ENCODE peak calls at places on chromosome 22, in ten cellular contexts. Z is midbrain; Y is MM.1S; U is activated CD4-positive, alpha-beta T cell treated with anti-CD3 and anti-CD28 coated beads, Interleukin-2, amount 50 U/mL, for 1 hour; G is neural progenitor cell; H is activated naive CD4-positive, alpha-beta T cell treated with anti-CD3 and anti-CD28 coated beads, Interleukin-2, amount 50 U/mL, for 72 hours; E is astrocyte of the spinal cord; F is SK-MEL-5; I is fibroblast of the conjunctiva; L is stomach. B is an unnamed sample.

GRCh38 chr22:41565403-41566054 is 4.7 kb downstream of the CSDC2 start:
- DNase-seq in L (no peak), Z (no peak), H (no peak), Y (no peak), E (peak; percentile 86), U (no peak), G (no peak), I (peak; percentile 53), F (peak; percentile 95), B (no peak)

GRCh38 chr22:17783317-17783716 is 9.0 kb upstream of the BID start:
- DNase-seq in U (no peak), L (no peak), G (no peak), E (no peak), Y (no peak), F (no peak), I (no peak), H (no peak), Z (no peak), B (no peak)

GRCh38 chr22:46797355-46797754 is 34.9 kb downstream of the TBC1D22A start:
- DNase-seq in G (no peak), E (peak; percentile 45), H (no peak), Z (no peak), Y (no peak), F (peak; percentile 76), L (no peak), U (no peak), I (no peak), B (no peak)

GRCh38 chr22:48217596-48217995 is 1455.1 kb downstream of the TBC1D22A start:
- DNase-seq in I (no peak), U (no peak), F (no peak), G (no peak), Z (no peak), Y (no peak), H (no peak), L (no peak), E (no peak), B (no peak)

GRCh38 chr22:37764622-37765021 is 43.1 kb upstream of the GCAT start:
- DNase-seq in F (no peak), E (no peak), G (no peak), L (no peak), U (no peak), H (no peak), Y (no peak), Z (no peak), I (no peak), B (no peak)

GRCh38 chr22:38834215-38834953 is 9.4 kb downstream of the NPTXR start:
- DNase-seq in I (no peak), U (no peak), F (peak; percentile 10), E (no peak), L (no peak), Y (no peak), Z (no peak), H (no peak), G (no peak), B (no peak)

GRCh38 chr22:50305658-50306566 is 1.5 kb downstream of the PLXNB2 start:
- DNase-seq in G (peak; percentile 52), E (peak; percentile 89), L (peak; percentile 88), F (peak; percentile 58), H (no peak), I (peak; percentile 84), Y (no peak), U (no peak), Z (peak; percentile 49), B (no peak)

GRCh38 chr22:45134313-45134712 is 29.4 kb upstream of the NUP50 start:
- DNase-seq in L (no peak), G (no peak), F (no peak), Z (no peak), H (no peak), E (no peak), Y (no peak), U (no peak), I (no peak), B (no peak)

GRCh38 chr22:40178417-40179409 is 988 bp downstream of the TNRC6B start:
- DNase-seq in L (no peak), U (peak; percentile 36), Y (peak; percentile 62), H (peak; percentile 34), I (no peak), G (peak; percentile 79), Z (peak; percentile 31), E (peak; percentile 57), F (peak; percentile 50), B (no peak)

GRCh38 chr22:41543854-41544670 is at the start of gene POLR3H:
- DNase-seq in I (peak; percentile 94), L (peak; percentile 99), F (peak; percentile 98), H (peak; percentile 96), U (peak; percentile 96), Y (peak; percentile 99), Z (peak; percentile 97), G (peak; percentile 100), E (peak; percentile 99), B (peak; percentile 99)

GRCh38 chr22:31119026-31119717 is 3.6 kb upstream of the INPP5J start:
- DNase-seq in F (no peak), H (no peak), Z (no peak), I (no peak), G (no peak), L (no peak), E (no peak), Y (no peak), U (no peak), B (no peak)

GRCh38 chr22:27242111-27242436 is 559.5 kb downstream of the MN1 start:
- DNase-seq in L (no peak), Z (no peak), U (no peak), H (no peak), Y (no peak), G (no peak), I (no peak), E (no peak), F (no peak), B (no peak)

GRCh38 chr22:30212996-30213441 is 33.5 kb downstream of the LIF start:
- DNase-seq in F (no peak), E (no peak), Y (no peak), I (no peak), H (no peak), G (no peak), U (no peak), L (no peak), Z (no peak), B (no peak)